ENCODE peak calls at places on chromosomes 1 and 21, in six cellular contexts. E is NCI-H524; X is GM12891; L is CD8-positive, alpha-beta T cell; P is Peyer's patch; H is stimulated activated CD4-positive, alpha-beta T cell treated with anti-CD3 and anti-CD28 coated beads, Interleukin-4, amount 100 ng/mL, for 48 hours. V is an unnamed sample.

GRCh38 chr1:193338194-193338593 is 151.8 kb upstream of the B3GALT2 start:
- DNase-seq in P (no peak), X (peak), E (no peak), L (no peak), H (no peak), V (no peak)

GRCh38 chr21:35294231-35294898 is 245.3 kb upstream of the RUNX1 start:
- DNase-seq in X (no peak), P (no peak), H (no peak), E (no peak), L (no peak), V (no peak)

GRCh38 chr1:54275349-54275748 is 75.4 kb downstream of the MRPL37 start:
- DNase-seq in X (no peak), P (no peak), L (no peak), H (no peak), E (peak), V (no peak)

GRCh38 chr1:64183985-64184440 is 19.4 kb upstream of the UBE2U start:
- DNase-seq in X (no peak), P (no peak), H (no peak), E (no peak), L (no peak), V (no peak)

GRCh38 chr1:245041058-245041698 is 113.6 kb upstream of the KIF26B start:
- DNase-seq in H (no peak), L (no peak), X (no peak), P (no peak), E (no peak), V (no peak)

GRCh38 chr1:8844421-8845063 is 27.1 kb upstream of the RERE start:
- DNase-seq in E (peak), L (no peak), H (no peak), P (no peak), X (no peak), V (no peak)

GRCh38 chr1:99018313-99018712 is 13.7 kb upstream of the PLPPR5 start:
- DNase-seq in H (no peak), E (no peak), L (no peak), P (no peak), X (no peak), V (no peak)

GRCh38 chr1:168731244-168731643 is 2.2 kb upstream of the DPT start:
- DNase-seq in H (no peak), X (no peak), E (no peak), P (no peak), L (no peak), V (no peak)

GRCh38 chr21:34199121-34199910 is 125.9 kb downstream of the MRPS6 start:
- DNase-seq in E (peak), L (no peak), P (no peak), H (no peak), X (no peak), V (no peak)

GRCh38 chr1:198848206-198848605 is 209.4 kb downstream of the PTPRC start:
- DNase-seq in P (no peak), X (no peak), L (no peak), H (no peak), E (no peak), V (no peak)

GRCh38 chr1:160925652-160926241 is 28.9 kb downstream of the ITLN2 start:
- DNase-seq in L (no peak), X (no peak), E (no peak), P (no peak), H (no peak), V (no peak)

GRCh38 chr1:185156321-185156853 is 366 bp downstream of the TRMT1L start:
- DNase-seq in P (no peak), L (peak), X (peak), E (peak), H (no peak), V (no peak)

GRCh38 chr1:205374205-205375078 is 17.7 kb upstream of the KLHDC8A start:
- DNase-seq in X (no peak), P (no peak), L (no peak), H (no peak), E (no peak), V (no peak)

GRCh38 chr1:234437423-234438171 is 41.4 kb downstream of the TARBP1 start:
- DNase-seq in H (no peak), E (no peak), X (no peak), L (no peak), P (no peak), V (no peak)

GRCh38 chr1:15444476-15445389 is 6.5 kb downstream of the CTRC start:
- DNase-seq in X (no peak), E (peak), P (no peak), L (no peak), H (no peak), V (no peak)

GRCh38 chr1:156248323-156248683 is 447 bp upstream of the PAQR6 start:
- DNase-seq in X (no peak), P (no peak), E (peak), L (no peak), H (no peak), V (no peak)